ENCODE peak calls at places on chromosomes 5 and 9, in four cellular contexts. A is PC-9, T is GM23338, C is HCT116. K is an unnamed sample.

GRCh38 chr9:84140535-84141101 is 160.0 kb downstream of the RMI1 start:
- DNase-seq in T (peak; percentile 76), A (no peak), C (no peak), K (no peak)

GRCh38 chr5:137146402-137146889 is 352.7 kb downstream of the SPOCK1 start:
- DNase-seq in C (peak; percentile 8), T (no peak), A (peak; percentile 49), K (peak; percentile 71)

GRCh38 chr5:131377785-131378325 is 114.0 kb downstream of the CDC42SE2 start:
- DNase-seq in C (no peak), A (no peak), T (no peak), K (no peak)

GRCh38 chr9:91495450-91495849 is 71.8 kb upstream of the NFIL3 start:
- DNase-seq in C (no peak), A (peak; percentile 21), T (no peak), K (no peak)

GRCh38 chr5:134969166-134969565 is 1.5 kb downstream of the CATSPER3 start:
- DNase-seq in C (no peak), A (no peak), T (no peak), K (no peak)

GRCh38 chr5:148962200-148962550 is 100.7 kb downstream of the SH3TC2 start:
- DNase-seq in A (no peak), C (no peak), T (no peak), K (no peak)

GRCh38 chr5:57824047-57824446 is 341.4 kb upstream of the ACTBL2 start:
- DNase-seq in A (peak; percentile 39), C (peak; percentile 95), T (no peak), K (no peak)

GRCh38 chr9:37730256-37730655 is 23.3 kb upstream of the TRMT10B start:
- DNase-seq in T (no peak), A (no peak), C (no peak), K (no peak)

GRCh38 chr5:12883395-12883794 is 979.1 kb upstream of the CTNND2 start:
- DNase-seq in T (peak; percentile 67), C (no peak), A (no peak), K (no peak)

GRCh38 chr5:106415541-106415940 is 1255.2 kb downstream of the EFNA5 start:
- DNase-seq in C (no peak), T (no peak), A (peak; percentile 66), K (no peak)

GRCh38 chr5:82334085-82334680 is 56.0 kb upstream of the RPS23 start:
- DNase-seq in A (no peak), T (no peak), C (no peak), K (no peak)

GRCh38 chr5:51618234-51618633 is 235.0 kb downstream of the ISL1 start:
- DNase-seq in T (peak; percentile 41), A (no peak), C (no peak), K (no peak)

GRCh38 chr5:103473725-103474124 is 88.9 kb downstream of the NUDT12 start:
- DNase-seq in T (no peak), A (no peak), C (no peak), K (no peak)

GRCh38 chr5:145948921-145949320 is 12.5 kb downstream of the SH3RF2 start:
- DNase-seq in T (no peak), C (no peak), A (no peak), K (no peak)

GRCh38 chr5:15785636-15786035 is 285.7 kb downstream of the FBXL7 start:
- DNase-seq in C (no peak), A (no peak), T (no peak), K (no peak)

GRCh38 chr5:61649971-61650370 is 317.9 kb downstream of the ZSWIM6 start:
- DNase-seq in A (no peak), T (no peak), C (no peak), K (no peak)

GRCh38 chr9:91726406-91727100 is 223.5 kb downstream of the ROR2 start:
- DNase-seq in C (no peak), A (no peak), T (no peak), K (no peak)

GRCh38 chr9:115944166-115944948 is 209.2 kb upstream of the PAPPA start:
- DNase-seq in C (no peak), A (peak; percentile 4), T (no peak), K (no peak)

GRCh38 chr5:81838307-81838906 is 87.5 kb upstream of the SSBP2 start:
- DNase-seq in C (peak; percentile 28), A (no peak), T (peak; percentile 73), K (peak; percentile 68)

GRCh38 chr5:117652001-117652639 is 1077.5 kb upstream of the SEMA6A start:
- DNase-seq in A (no peak), T (no peak), C (no peak), K (no peak)

GRCh38 chr9:137190315-137190853 is 1.9 kb downstream of the SSNA1 start:
- DNase-seq in A (peak; percentile 42), C (no peak), T (no peak), K (peak; percentile 60)

GRCh38 chr9:23117621-23118020 is 671.0 kb downstream of the DMRTA1 start:
- DNase-seq in T (no peak), A (no peak), C (no peak), K (no peak)

GRCh38 chr9:80285325-80285724 is 713.6 kb downstream of the TLE4 start:
- DNase-seq in T (peak; percentile 67), A (no peak), C (no peak), K (no peak)

GRCh38 chr9:134192951-134193731 is 28.8 kb upstream of the RNU6ATAC start:
- DNase-seq in C (no peak), T (no peak), A (no peak), K (no peak)

GRCh38 chr9:37262410-37262809 is 142.0 kb downstream of the ZCCHC7 start:
- DNase-seq in A (no peak), C (no peak), T (peak; percentile 67), K (no peak)

GRCh38 chr5:109304323-109304722 is 105.5 kb downstream of the PJA2 start:
- DNase-seq in C (no peak), T (no peak), A (no peak), K (no peak)

GRCh38 chr9:7756088-7756487 is 43.5 kb downstream of the DMAC1 start:
- DNase-seq in T (no peak), C (no peak), A (no peak), K (no peak)

GRCh38 chr9:91914404-91914803 is 35.6 kb downstream of the ROR2 start:
- DNase-seq in A (no peak), T (peak; percentile 61), C (no peak), K (no peak)

GRCh38 chr5:20575515-20575914 is 587.5 kb upstream of the CDH18 start:
- DNase-seq in T (peak; percentile 33), A (no peak), C (no peak), K (no peak)

GRCh38 chr5:128800377-128800776 is 164.9 kb upstream of the SLC27A6 start:
- DNase-seq in T (no peak), A (no peak), C (no peak), K (no peak)

GRCh38 chr5:149853019-149853648 is 91.5 kb downstream of the PDE6A start:
- DNase-seq in T (peak; percentile 88), A (peak; percentile 71), C (peak; percentile 44), K (peak; percentile 73)

GRCh38 chr5:168948746-168949145 is 352.2 kb downstream of the SLIT3 start:
- DNase-seq in C (no peak), A (no peak), T (no peak), K (no peak)

GRCh38 chr5:65695162-65695755 is 26.6 kb downstream of the SGTB start:
- DNase-seq in C (no peak), A (no peak), T (no peak), K (no peak)

GRCh38 chr5:89399553-89399952 is 516.6 kb upstream of the MEF2C start:
- DNase-seq in T (no peak), C (no peak), A (no peak), K (no peak)

GRCh38 chr9:136234597-136234996 is 11.0 kb downstream of the QSOX2 start:
- DNase-seq in T (no peak), C (no peak), A (no peak), K (no peak)

GRCh38 chr5:89988129-89988528 is 421.4 kb downstream of the CETN3 start:
- DNase-seq in A (no peak), C (no peak), T (peak; percentile 40), K (no peak)

GRCh38 chr5:8930021-8930420 is 615.9 kb downstream of the SEMA5A start:
- DNase-seq in A (no peak), T (no peak), C (no peak), K (no peak)

GRCh38 chr5:8934455-8934854 is 611.4 kb downstream of the SEMA5A start:
- DNase-seq in A (no peak), T (no peak), C (no peak), K (no peak)
- H3K9me2 ChIP-seq in A (no peaks in the 10 kb centered on the region), T (peaks cover 10% of the 10 kb centered on the region), C (no peaks in the 10 kb centered on the region), K (no peaks in the 10 kb centered on the region)

DNA sequence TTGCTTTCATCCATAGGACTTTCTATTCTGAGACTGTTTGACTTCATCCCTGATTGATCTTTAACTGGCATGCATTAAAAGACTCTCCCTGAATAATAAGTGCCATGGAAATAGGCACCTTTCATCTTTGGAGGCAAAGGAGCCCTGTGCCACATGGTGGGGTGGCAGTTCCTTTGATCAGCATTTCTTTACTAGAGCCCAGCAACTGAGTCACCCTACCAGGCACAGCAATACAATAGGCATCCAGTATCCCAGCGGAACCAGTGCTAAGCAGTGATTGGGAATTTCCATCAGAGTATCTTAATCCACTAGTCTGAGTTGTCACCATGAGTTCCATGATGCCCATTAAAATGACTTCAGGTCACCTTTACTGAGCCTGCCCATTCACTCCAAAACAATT is 476.1 kb upstream of the MPDZ start:
- DNase-seq in C (no peak), A (no peak), T (no peak), K (no peak)
- H3K9me2 ChIP-seq in C (no peaks in the 10 kb centered on the region), A (no peaks in the 10 kb centered on the region), T (peaks cover 14% of the 10 kb centered on the region), K (no peaks in the 10 kb centered on the region)

GRCh38 chr5:107483196-107483595 is 187.5 kb downstream of the EFNA5 start:
- DNase-seq in C (no peak), T (no peak), A (no peak), K (no peak)

GRCh38 chr5:107485184-107485583 is 185.6 kb downstream of the EFNA5 start:
- DNase-seq in C (no peak), A (no peak), T (no peak), K (no peak)

GRCh38 chr5:107483625-107484024 is 187.1 kb downstream of the EFNA5 start:
- DNase-seq in C (no peak), T (no peak), A (no peak), K (no peak)

GRCh38 chr5:107486489-107486888 is 184.2 kb downstream of the EFNA5 start:
- DNase-seq in A (no peak), T (no peak), C (peak; percentile 36), K (no peak)

DNA sequence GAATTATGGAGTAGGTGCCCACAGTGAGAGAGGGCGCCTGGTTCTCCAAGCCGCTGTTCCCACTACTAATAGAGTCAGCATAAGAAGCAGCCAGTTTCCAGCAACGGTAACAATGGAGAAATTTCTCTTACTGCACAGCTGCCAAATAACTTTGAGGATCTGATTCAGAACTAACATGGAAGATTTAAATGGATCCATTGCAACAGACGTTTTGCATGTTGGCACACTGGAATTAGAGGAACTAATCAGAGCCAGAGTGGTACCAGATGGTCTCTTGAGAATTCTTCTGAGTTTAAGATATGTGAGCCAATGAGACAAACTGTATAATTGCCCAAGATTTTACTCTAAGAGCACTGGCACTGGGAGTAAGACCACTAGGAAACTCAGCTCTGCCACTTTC is 186.5 kb downstream of the EFNA5 start:
- DNase-seq in A (no peak), C (no peak), T (no peak), K (no peak)
- H3K9me2 ChIP-seq in A (no peaks in the 10 kb centered on the region), C (no peaks in the 10 kb centered on the region), T (no peaks in the 10 kb centered on the region), K (no peaks in the 10 kb centered on the region)

GRCh38 chr5:179152941-179153340 is 92.8 kb downstream of the ZNF354C start:
- DNase-seq in A (no peak), C (no peak), T (no peak), K (no peak)
- H3K9me2 ChIP-seq in A (no peaks in the 10 kb centered on the region), C (no peaks in the 10 kb centered on the region), T (no peaks in the 10 kb centered on the region), K (no peaks in the 10 kb centered on the region)

K was measured in Karpas-422.